ENCODE peak calls at places on chromosome 20, in ten cellular contexts. K is mesothelial cell of epicardium, X is AG10803, B is GM13976, S is chondrocyte, W is lower lobe of right lung, P is omental fat pad, R is GM12864, T is Peyer's patch, F is glutamatergic neuron. Z is an unnamed sample.

GRCh38 chr20:52105045-52105572 is 86.5 kb downstream of the ZFP64 start:
- DNase-seq in T (no peak), S (no peak), X (peak; percentile 29), W (no peak), P (no peak), K (peak; percentile 68), B (peak; percentile 51), R (no peak), F (peak; percentile 58), Z (peak; percentile 2)

GRCh38 chr20:8662433-8662954 is 406.4 kb upstream of the PLCB4 start:
- DNase-seq in F (no peak), W (no peak), P (no peak), X (no peak), K (no peak), T (no peak), S (no peak), R (no peak), B (no peak), Z (no peak)

GRCh38 chr20:44024820-44025580 is 110.3 kb downstream of the TOX2 start:
- DNase-seq in T (no peak), W (no peak), K (peak; percentile 6), F (no peak), S (no peak), P (no peak), B (no peak), R (no peak), X (no peak), Z (no peak)

GRCh38 chr20:17835941-17836861 is 132.4 kb downstream of the SNX5 start:
- DNase-seq in W (no peak), B (no peak), F (no peak), T (no peak), R (no peak), K (no peak), S (no peak), P (no peak), X (peak; percentile 97), Z (peak; percentile 56)

GRCh38 chr20:53871541-53871940 is 198.9 kb downstream of the BCAS1 start:
- DNase-seq in F (no peak), W (no peak), R (no peak), K (no peak), T (no peak), S (no peak), P (no peak), X (no peak), B (no peak), Z (no peak)

GRCh38 chr20:8901237-8902025 is 167.5 kb upstream of the PLCB4 start:
- DNase-seq in F (no peak), P (no peak), X (peak; percentile 70), R (no peak), B (no peak), W (no peak), K (no peak), S (no peak), T (no peak), Z (peak; percentile 18)

GRCh38 chr20:53934421-53935352 is 135.7 kb downstream of the BCAS1 start:
- DNase-seq in F (no peak), S (no peak), T (no peak), X (peak; percentile 95), K (no peak), W (no peak), R (peak; percentile 71), P (no peak), B (peak; percentile 45), Z (peak; percentile 77)

GRCh38 chr20:8579060-8579459 is 447.0 kb downstream of the PLCB1 start:
- DNase-seq in T (no peak), P (no peak), F (no peak), W (no peak), R (no peak), K (no peak), B (no peak), S (no peak), X (peak; percentile 6), Z (no peak)

GRCh38 chr20:37615507-37616425 is 78.1 kb upstream of the CTNNBL1 start:
- DNase-seq in W (no peak), S (no peak), P (no peak), R (no peak), K (peak; percentile 43), T (no peak), F (peak; percentile 75), B (peak; percentile 57), X (peak; percentile 4), Z (peak; percentile 5)

DNA sequence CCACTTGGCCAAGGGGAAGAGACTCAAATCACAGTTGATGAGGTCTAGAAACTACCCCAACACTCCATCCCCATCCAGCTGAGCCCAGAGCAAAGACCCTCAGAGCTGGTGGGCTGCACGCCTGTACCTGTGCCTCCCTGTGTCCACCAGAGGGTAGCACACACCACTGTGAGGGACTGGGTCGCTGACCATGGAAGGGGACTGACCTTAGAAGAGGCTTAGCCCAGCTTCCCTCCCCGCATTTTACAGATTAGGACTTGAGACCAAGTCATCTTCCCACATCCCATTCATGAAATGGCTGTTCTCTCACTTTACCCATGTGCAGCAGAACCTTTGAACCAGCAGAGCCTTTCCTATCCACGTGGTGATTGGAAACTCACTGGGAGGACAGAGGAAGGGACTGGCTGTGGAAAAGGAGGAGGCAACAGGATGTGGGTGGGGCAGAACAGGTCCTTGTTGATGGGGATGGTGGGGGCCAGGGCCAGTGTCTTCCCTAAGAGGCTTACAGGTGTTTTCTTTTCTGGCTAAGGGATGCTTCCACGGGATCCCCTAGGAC is 44.3 kb downstream of the CPXM1 start:
- DNase-seq in X (peak; percentile 35), W (no peak), R (no peak), F (peak; percentile 75), T (no peak), K (no peak), S (no peak), B (peak; percentile 62), P (no peak), Z (no peak)
- TF ChIP-seq CTCF in X (peak; percentile 87), W (peak; percentile 44), R (peak; percentile 46), F (peak; percentile 59), T (peak; percentile 35), K (no peak), S (peak; percentile 92), B (peak; percentile 21), P (no peak), Z (peak; percentile 84)

DNA sequence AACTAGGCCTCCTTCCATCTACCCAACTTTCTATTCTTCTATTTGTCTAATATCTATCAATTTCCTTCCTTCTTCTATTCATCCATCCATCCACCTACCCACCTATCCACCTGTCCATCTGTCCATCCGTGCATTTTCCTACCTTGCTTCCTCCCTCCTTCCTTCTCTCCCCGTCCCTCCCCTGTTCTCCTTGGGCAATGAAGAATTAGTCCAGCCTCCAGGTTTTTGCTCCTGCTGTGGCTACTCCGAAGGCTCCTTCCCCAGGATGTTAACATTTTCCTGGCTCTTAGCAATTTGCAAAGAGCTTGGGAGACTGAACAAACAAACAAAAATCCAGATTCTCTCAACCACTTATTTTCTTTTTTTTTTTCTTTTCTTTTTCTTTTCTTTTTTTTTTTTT is 81.6 kb downstream of the KCNB1 start:
- DNase-seq in R (no peak), W (no peak), K (no peak), X (peak; percentile 34), F (no peak), P (no peak), S (no peak), B (no peak), T (no peak), Z (no peak)
- TF ChIP-seq CTCF in R (no peak), W (no peak), K (no peak), X (no peak), F (no peak), P (no peak), S (no peak), B (no peak), T (no peak), Z (no peak)

GRCh38 chr20:3766832-3767433 is 620 bp downstream of the ADISSP start:
- DNase-seq in B (no peak), X (no peak), W (peak; percentile 50), R (no peak), F (no peak), K (no peak), T (no peak), S (no peak), P (no peak), Z (no peak)

GRCh38 chr20:3765171-3765887 is 2.2 kb downstream of the ADISSP start:
- DNase-seq in S (no peak), R (no peak), F (no peak), B (no peak), X (no peak), P (no peak), K (no peak), W (peak; percentile 48), T (no peak), Z (no peak)

GRCh38 chr20:3768342-3769130 is 983 bp upstream of the ADISSP start:
- DNase-seq in F (peak; percentile 92), K (peak; percentile 85), T (peak; percentile 80), B (peak; percentile 87), S (no peak), X (peak; percentile 74), W (peak; percentile 84), R (no peak), P (peak; percentile 44), Z (peak; percentile 84)

GRCh38 chr20:3766381-3766780 is 1.2 kb downstream of the ADISSP start:
- DNase-seq in P (no peak), R (no peak), F (no peak), B (no peak), W (peak; percentile 42), X (no peak), T (no peak), S (no peak), K (no peak), Z (no peak)

GRCh38 chr20:3767434-3768341 is at the start of gene ADISSP:
- DNase-seq in F (peak; percentile 99), S (peak; percentile 100), R (peak; percentile 94), W (peak; percentile 100), X (peak; percentile 98), K (peak; percentile 97), B (peak; percentile 100), T (peak; percentile 99), P (peak; percentile 88), Z (peak; percentile 98)
- TF ChIP-seq CTCF in F (no peak), S (no peak), R (peak; percentile 17), W (no peak), X (peak; percentile 17), K (no peak), B (no peak), T (no peak), P (no peak), Z (no peak)

GRCh38 chr20:40727960-40728359 is 38.9 kb upstream of the MAFB start:
- DNase-seq in T (no peak), K (no peak), W (no peak), B (no peak), P (no peak), X (no peak), F (no peak), R (no peak), S (no peak), Z (no peak)

GRCh38 chr20:40724566-40724965 is 35.5 kb upstream of the MAFB start:
- DNase-seq in T (no peak), B (no peak), K (no peak), S (no peak), X (no peak), F (no peak), R (no peak), P (no peak), W (no peak), Z (no peak)

GRCh38 chr20:40728996-40729395 is 40.0 kb upstream of the MAFB start:
- DNase-seq in W (no peak), F (no peak), K (no peak), X (no peak), T (no peak), R (no peak), P (no peak), B (no peak), S (no peak), Z (no peak)

DNA sequence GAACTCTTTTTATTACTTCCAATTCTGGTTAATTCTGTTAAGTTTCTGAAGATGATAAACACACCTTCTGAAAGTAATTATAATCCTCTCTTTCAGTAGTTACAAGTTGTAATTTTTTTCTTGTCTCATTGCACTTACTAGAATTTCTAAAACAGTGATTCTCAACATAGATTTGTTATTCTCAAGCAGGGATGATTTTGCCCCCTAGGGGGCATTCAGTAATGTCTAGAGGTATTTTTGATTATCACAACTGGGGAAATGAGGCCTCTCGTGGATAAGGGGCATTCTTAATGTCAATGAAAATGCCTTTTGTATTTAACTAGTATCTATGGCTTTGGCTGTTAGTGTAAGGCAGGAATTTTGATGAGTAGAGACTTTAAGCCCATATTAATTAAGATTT is 39.4 kb upstream of the MAFB start:
- DNase-seq in S (no peak), P (no peak), K (no peak), X (no peak), T (no peak), F (no peak), R (no peak), W (no peak), B (no peak), Z (no peak)
- TF ChIP-seq CTCF in S (peak; percentile 14), P (no peak), K (no peak), X (no peak), T (no peak), F (no peak), R (peak; percentile 25), W (no peak), B (no peak), Z (peak; percentile 57)